ENCODE peak calls at places on chromosome 14, in four cellular contexts. X is HepG2, D is GM12878, V is K562. W is an unnamed sample.

GRCh38 chr14:101972126-101972785 is 7.9 kb downstream of the DYNC1H1 start:
- DNase-seq in X (peak), D (no peak), V (peak), W (no peak)

GRCh38 chr14:58772814-58773620 is 135.3 kb downstream of the DACT1 start:
- DNase-seq in X (no peak), D (no peak), V (no peak), W (no peak)

GRCh38 chr14:103541494-103541943 is 12.5 kb downstream of the TRMT61A start:
- DNase-seq in X (no peak), D (no peak), V (no peak), W (no peak)

GRCh38 chr14:73239463-73240241 is 2.3 kb downstream of the PAPLN start:
- DNase-seq in X (no peak), D (no peak), V (no peak), W (peak)

GRCh38 chr14:51862171-51862838 is 1.9 kb downstream of the GNG2 start:
- DNase-seq in X (no peak), D (no peak), V (no peak), W (no peak)

GRCh38 chr14:105857816-105858675 is 331.7 kb downstream of the TMEM121 start:
- DNase-seq in X (no peak), D (no peak), V (no peak), W (no peak)

GRCh38 chr14:84493779-84494178 is 1036.2 kb upstream of the FLRT2 start:
- DNase-seq in X (no peak), D (no peak), V (no peak), W (peak)

GRCh38 chr14:20219033-20219432 is 4.5 kb upstream of the OR11H6 start:
- DNase-seq in X (no peak), D (no peak), V (no peak), W (no peak)

GRCh38 chr14:21924479-21924878 is 250.9 kb upstream of the OR4E1 start:
- DNase-seq in X (no peak), D (peak), V (no peak), W (peak)

GRCh38 chr14:94663965-94664704 is 51.9 kb downstream of the SERPINA3 start:
- DNase-seq in X (no peak), D (no peak), V (no peak), W (no peak)

GRCh38 chr14:37051153-37051552 is 121.3 kb downstream of the SLC25A21 start:
- DNase-seq in X (no peak), D (no peak), V (no peak), W (no peak)

GRCh38 chr14:20179218-20179617 is 11.5 kb upstream of the OR11G2 start:
- DNase-seq in X (no peak), D (no peak), V (no peak), W (no peak)

GRCh38 chr14:69335421-69335820 is 62.7 kb downstream of the ERH start:
- DNase-seq in X (no peak), D (no peak), V (no peak), W (no peak)

GRCh38 chr14:92963301-92964123 is 40.6 kb downstream of the CHGA start:
- DNase-seq in X (peak), D (no peak), V (no peak), W (no peak)

GRCh38 chr14:37655418-37655817 is 60.0 kb downstream of the TTC6 start:
- DNase-seq in X (peak), D (no peak), V (no peak), W (no peak)

GRCh38 chr14:103155013-103155412 is 31.8 kb downstream of the TNFAIP2 start:
- DNase-seq in X (peak), D (no peak), V (no peak), W (no peak)

GRCh38 chr14:51711505-51711904 is 59.8 kb downstream of the FRMD6 start:
- DNase-seq in X (no peak), D (no peak), V (no peak), W (no peak)

GRCh38 chr14:89121961-89122675 is 294.9 kb downstream of the FOXN3 start:
- DNase-seq in X (no peak), D (no peak), V (no peak), W (peak)

GRCh38 chr14:55926007-55926406 is 192.2 kb upstream of the PELI2 start:
- DNase-seq in X (peak), D (no peak), V (no peak), W (no peak)
- TF ChIP-seq NR2C2 in X (no peak), D (no peak), V (no peak), W (no peak)

DNA sequence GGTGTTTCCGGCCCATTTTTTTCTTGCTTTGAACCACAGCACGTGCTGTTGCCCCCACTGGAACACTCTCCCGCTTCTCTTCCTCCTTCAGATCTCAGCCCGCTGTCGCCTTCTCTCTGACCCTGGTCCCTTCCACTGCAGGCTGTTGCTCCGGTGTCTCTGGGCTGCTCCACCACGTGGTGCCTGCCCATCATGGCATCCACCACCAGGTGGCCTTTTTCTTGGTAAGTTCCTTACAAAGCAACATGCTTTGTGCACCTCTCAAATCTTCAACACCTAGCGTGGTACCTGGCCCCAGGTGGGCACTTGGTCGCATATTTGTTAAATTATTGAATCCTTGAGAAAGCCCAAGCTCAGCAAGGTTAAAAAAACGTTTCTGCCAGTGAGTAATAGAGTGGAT is 19.1 kb downstream of the TUNAR start:
- DNase-seq in X (peak), D (no peak), V (peak), W (peak)
- TF ChIP-seq NR2C2 in X (no peak), D (no peak), V (no peak), W (no peak)

DNA sequence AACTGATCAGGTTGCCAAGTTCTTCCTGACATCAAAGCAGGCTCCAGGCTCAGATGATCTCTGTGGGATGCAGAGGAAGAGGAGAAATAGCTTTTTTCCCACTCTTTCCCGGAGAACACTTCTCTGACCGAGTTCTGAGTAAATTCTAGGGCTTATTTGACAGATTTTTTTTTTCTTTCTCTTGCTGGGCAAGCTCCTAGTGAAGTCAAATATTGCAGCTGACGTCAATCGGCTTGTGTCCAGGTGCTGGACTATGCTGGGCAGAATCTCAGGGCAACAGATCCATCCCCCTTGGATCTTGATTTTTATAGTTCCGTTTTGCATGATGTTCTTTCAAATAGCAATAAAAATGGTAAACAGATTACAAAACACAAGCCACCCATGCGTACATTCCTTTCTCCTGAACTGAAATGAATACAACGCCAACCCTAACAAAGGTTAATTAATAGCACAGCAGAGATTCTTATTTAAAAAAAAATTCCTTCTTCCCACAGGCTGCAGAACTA is 182.2 kb downstream of the NOVA1 start:
- DNase-seq in X (no peak), D (no peak), V (no peak), W (no peak)
- TF ChIP-seq NR2C2 in X (no peak), D (no peak), V (no peak), W (no peak)

DNA sequence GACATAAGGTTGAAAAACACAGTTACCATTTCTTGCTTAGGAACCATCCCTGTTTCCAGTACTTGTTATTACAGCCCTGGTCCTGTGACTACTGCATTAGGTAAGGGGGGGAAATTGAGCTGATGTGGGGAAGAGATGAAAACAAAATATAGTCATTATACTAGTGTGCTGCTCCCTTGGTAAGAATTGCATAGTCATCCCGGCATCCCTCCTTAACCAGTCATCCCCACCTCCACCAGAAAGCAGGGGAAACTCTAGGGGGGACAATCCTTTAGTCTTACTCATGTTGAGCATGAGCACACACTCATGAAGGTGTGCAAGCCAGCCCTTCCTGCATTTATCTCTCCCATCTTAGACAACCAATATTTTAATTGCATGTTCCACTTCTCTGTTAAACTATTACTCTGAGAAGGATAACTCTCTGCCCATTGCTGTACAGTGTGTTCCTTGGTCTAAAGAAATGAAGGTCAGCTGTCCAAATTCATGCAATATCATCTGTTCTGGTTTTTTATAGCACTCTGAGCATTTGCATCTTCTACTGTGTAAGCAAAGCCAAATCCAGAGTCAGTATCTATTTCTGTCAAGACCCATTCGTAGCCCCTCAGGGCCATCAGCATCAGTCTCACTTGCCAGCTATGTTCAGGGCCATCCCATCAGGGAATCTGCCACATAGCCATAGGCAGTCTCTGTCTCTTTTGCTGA is 46.8 kb downstream of the TMEM30B start:
- DNase-seq in X (no peak), D (no peak), V (no peak), W (no peak)
- TF ChIP-seq NR2C2 in X (no peak), D (no peak), V (no peak), W (no peak)

GRCh38 chr14:99037777-99038176 is 234.2 kb downstream of the BCL11B start:
- DNase-seq in X (no peak), D (no peak), V (no peak), W (peak)

GRCh38 chr14:99039316-99040041 is 232.5 kb downstream of the BCL11B start:
- DNase-seq in X (no peak), D (no peak), V (no peak), W (no peak)

GRCh38 chr14:99036594-99037293 is 235.3 kb downstream of the BCL11B start:
- DNase-seq in X (no peak), D (no peak), V (no peak), W (no peak)

GRCh38 chr14:99040047-99040446 is 231.9 kb downstream of the BCL11B start:
- DNase-seq in X (no peak), D (no peak), V (no peak), W (no peak)

GRCh38 chr14:99038401-99038800 is 233.6 kb downstream of the BCL11B start:
- DNase-seq in X (no peak), D (no peak), V (no peak), W (no peak)
- TF ChIP-seq NR2C2 in X (no peak), D (no peak), V (no peak), W (no peak)

GRCh38 chr14:53526190-53526589 is 373.1 kb upstream of the DDHD1 start:
- DNase-seq in X (no peak), D (no peak), V (no peak), W (no peak)

GRCh38 chr14:53528114-53528513 is 375.0 kb upstream of the DDHD1 start:
- DNase-seq in X (no peak), D (no peak), V (no peak), W (no peak)

GRCh38 chr14:53523226-53523625 is 370.1 kb upstream of the DDHD1 start:
- DNase-seq in X (peak), D (no peak), V (no peak), W (no peak)

GRCh38 chr14:53529519-53529918 is 376.4 kb upstream of the DDHD1 start:
- DNase-seq in X (peak), D (no peak), V (no peak), W (no peak)

GRCh38 chr14:53525608-53526007 is 372.5 kb upstream of the DDHD1 start:
- DNase-seq in X (no peak), D (no peak), V (no peak), W (no peak)
- TF ChIP-seq NR2C2 in X (no peak), D (no peak), V (no peak), W (no peak)

DNA sequence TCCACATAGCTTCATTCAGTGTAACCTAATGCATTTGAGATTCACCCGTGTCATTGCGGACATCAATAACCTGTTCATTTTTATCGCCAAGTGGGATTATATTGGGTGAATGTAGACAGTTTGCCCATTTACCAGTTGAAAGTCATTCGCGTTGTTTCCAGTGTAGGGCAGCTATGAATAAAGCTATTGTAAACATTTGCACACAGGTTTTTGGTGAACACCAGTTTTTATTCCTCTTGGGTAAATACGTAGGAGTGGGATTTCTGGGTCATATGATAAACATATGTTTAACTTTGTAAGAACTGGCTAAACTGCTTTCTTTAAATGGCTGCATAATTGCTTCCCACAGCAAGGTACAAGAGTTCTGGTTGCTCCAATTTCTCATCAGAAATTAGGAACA is 33.6 kb downstream of the C14orf132 start:
- DNase-seq in X (no peak), D (no peak), V (no peak), W (no peak)
- TF ChIP-seq NR2C2 in X (no peak), D (no peak), V (no peak), W (no peak)

DNA sequence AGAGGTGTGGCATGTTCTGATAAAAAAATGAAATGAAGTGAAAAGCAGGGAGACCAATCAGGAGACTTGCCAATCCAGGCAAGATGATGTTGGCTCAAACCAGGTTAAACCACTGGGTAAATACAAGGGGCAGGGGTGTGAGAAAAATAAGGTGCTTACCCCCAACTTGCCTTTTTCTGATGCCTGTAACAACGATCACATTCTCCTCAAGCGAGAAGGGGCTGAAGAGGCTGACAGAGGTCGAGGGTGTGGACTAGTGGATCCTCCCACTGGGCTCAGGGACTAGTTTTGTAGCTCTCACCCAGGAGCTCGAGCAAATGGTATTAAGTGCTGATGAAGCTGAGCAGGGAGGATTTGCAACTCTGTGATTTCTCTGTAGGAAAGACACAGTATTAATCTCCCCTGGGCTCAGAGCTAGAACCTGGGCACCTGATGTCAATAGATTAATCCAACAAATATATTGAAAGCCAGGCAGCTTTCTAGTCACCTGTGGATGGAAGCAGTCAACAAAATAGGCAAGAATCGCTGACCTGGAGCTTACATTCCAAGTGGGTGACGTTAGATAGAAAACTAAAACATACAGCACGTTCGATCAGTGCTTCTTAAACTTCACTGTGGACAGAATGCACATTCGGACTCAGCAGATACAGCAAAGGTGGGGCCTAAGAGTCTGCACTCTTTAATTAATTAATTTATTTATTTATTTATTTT is 15.2 kb upstream of the EAPP start:
- DNase-seq in X (no peak), D (no peak), V (no peak), W (no peak)
- TF ChIP-seq NR2C2 in X (no peak), D (no peak), V (no peak), W (no peak)

GRCh38 chr14:76870146-76870545 is 43.9 kb downstream of the LRRC74A start:
- DNase-seq in X (peak), D (no peak), V (no peak), W (peak)
- TF ChIP-seq NR2C2 in X (no peak), D (no peak), V (no peak), W (no peak)